ENCODE peak calls at places on chromosomes 12 and 14, in five cellular contexts. P is GM20000, F is SW 1271, L is astrocyte of the spinal cord, X is MCF 10A. H is an unnamed sample.

GRCh38 chr14:105283028-105283427 is 17.8 kb downstream of the BRF1 start:
- DNase-seq in P (no peak), F (no peak), L (no peak), X (no peak), H (no peak)

GRCh38 chr14:76904740-76905569 is 78.7 kb downstream of the LRRC74A start:
- DNase-seq in P (peak), F (peak), L (peak), X (peak), H (peak)

GRCh38 chr12:121388421-121388981 is 11.4 kb upstream of the RNF34 start:
- DNase-seq in P (no peak), F (no peak), L (peak), X (peak), H (no peak)

GRCh38 chr12:95653761-95654546 is 102.7 kb upstream of the USP44 start:
- DNase-seq in P (no peak), F (no peak), L (peak), X (peak), H (no peak)

GRCh38 chr12:7155471-7156034 is 25.4 kb downstream of the CLSTN3 start:
- DNase-seq in P (no peak), F (no peak), L (no peak), X (peak), H (peak)

GRCh38 chr12:100753837-100754236 is 40.7 kb upstream of the ANO4 start:
- DNase-seq in P (no peak), F (no peak), L (peak), X (no peak), H (no peak)

GRCh38 chr12:78863482-78864427 is 819 bp upstream of the SYT1 start:
- DNase-seq in P (peak), F (no peak), L (peak), X (peak), H (peak)

GRCh38 chr12:130161261-130162231 is 718 bp upstream of the FZD10 start:
- DNase-seq in P (peak), F (no peak), L (peak), X (no peak), H (no peak)